ENCODE peak calls at places on chromosomes 5 and 9, in six cellular contexts. L is Peyer's patch; H is effector memory CD4-positive, alpha-beta T cell; X is cardiac muscle cell; G is right cardiac atrium; F is suprapubic skin. S is an unnamed sample.

GRCh38 chr5:95631991-95632675 is 12.2 kb downstream of the GPR150 start:
- DNase-seq in L (no peak), H (peak; percentile 66), X (no peak), G (no peak), F (no peak), S (peak; percentile 27)

GRCh38 chr9:17216011-17216410 is 81.2 kb downstream of the CNTLN start:
- DNase-seq in L (no peak), H (no peak), X (no peak), G (no peak), F (no peak), S (no peak)

GRCh38 chr5:24381861-24382460 is 262.8 kb downstream of the CDH10 start:
- DNase-seq in L (no peak), H (no peak), X (peak; percentile 5), G (no peak), F (no peak), S (no peak)

GRCh38 chr5:160260881-160261815 is 31.8 kb downstream of the FABP6 start:
- DNase-seq in L (no peak), H (no peak), X (peak; percentile 67), G (peak; percentile 37), F (no peak), S (no peak)

GRCh38 chr5:131430794-131431193 is 166.9 kb downstream of the CDC42SE2 start:
- DNase-seq in L (no peak), H (no peak), X (no peak), G (no peak), F (no peak), S (no peak)

GRCh38 chr5:176441921-176442323 is 6.3 kb upstream of the FAF2 start:
- DNase-seq in L (no peak), H (no peak), X (no peak), G (no peak), F (no peak), S (no peak)

GRCh38 chr5:72552041-72552557 is 44.9 kb upstream of the ZNF366 start:
- DNase-seq in L (no peak), H (no peak), X (no peak), G (no peak), F (no peak), S (no peak)

GRCh38 chr5:72234265-72234700 is 85.8 kb downstream of the MRPS27 start:
- DNase-seq in L (no peak), H (no peak), X (no peak), G (no peak), F (no peak), S (no peak)

GRCh38 chr5:141664733-141665461 is 13.7 kb upstream of the FCHSD1 start:
- DNase-seq in L (peak; percentile 87), H (peak; percentile 47), X (peak; percentile 74), G (peak; percentile 74), F (no peak), S (peak; percentile 54)

GRCh38 chr9:7212101-7212500 is 454.3 kb downstream of the KDM4C start:
- DNase-seq in L (no peak), H (no peak), X (no peak), G (no peak), F (no peak), S (no peak)

GRCh38 chr9:114006155-114006550 is 71.9 kb downstream of the AMBP start:
- DNase-seq in L (peak; percentile 23), H (no peak), X (no peak), G (no peak), F (peak; percentile 50), S (no peak)

GRCh38 chr5:176851871-176852270 is 41.5 kb downstream of the UNC5A start:
- DNase-seq in L (no peak), H (no peak), X (no peak), G (no peak), F (no peak), S (no peak)

GRCh38 chr9:122397749-122398148 is 26.9 kb downstream of the PTGS1 start:
- DNase-seq in L (no peak), H (no peak), X (no peak), G (no peak), F (no peak), S (no peak)

GRCh38 chr5:137632716-137633115 is 103.2 kb downstream of the KLHL3 start:
- DNase-seq in L (no peak), H (no peak), X (no peak), G (no peak), F (no peak), S (no peak)

GRCh38 chr5:142221091-142221860 is 103.5 kb downstream of the SPRY4 start:
- DNase-seq in L (no peak), H (no peak), X (no peak), G (no peak), F (no peak), S (no peak)

GRCh38 chr5:159786901-159787691 is 129.2 kb upstream of the ADRA1B start:
- DNase-seq in L (no peak), H (no peak), X (no peak), G (peak; percentile 39), F (peak; percentile 88), S (no peak)

GRCh38 chr9:87276327-87276841 is 221.3 kb upstream of the DAPK1 start:
- DNase-seq in L (no peak), H (no peak), X (no peak), G (no peak), F (no peak), S (no peak)

GRCh38 chr5:56816546-56817081 is 1.3 kb downstream of the MAP3K1 start:
- DNase-seq in L (peak; percentile 77), H (peak; percentile 50), X (peak; percentile 74), G (peak; percentile 58), F (peak; percentile 86), S (peak; percentile 58)

GRCh38 chr9:134291452-134291881 is 34.8 kb upstream of the RXRA start:
- DNase-seq in L (no peak), H (no peak), X (no peak), G (peak; percentile 15), F (no peak), S (no peak)

GRCh38 chr5:142446960-142447279 is 122.1 kb upstream of the SPRY4 start:
- DNase-seq in L (no peak), H (no peak), X (no peak), G (no peak), F (no peak), S (no peak)

GRCh38 chr5:68440255-68440654 is 224.7 kb downstream of the PIK3R1 start:
- DNase-seq in L (no peak), H (no peak), X (no peak), G (no peak), F (no peak), S (no peak)

GRCh38 chr9:129646252-129646651 is 4.3 kb upstream of the ASB6 start:
- DNase-seq in L (no peak), H (no peak), X (no peak), G (no peak), F (no peak), S (no peak)

GRCh38 chr5:180626661-180627385 is 22.6 kb downstream of the FLT4 start:
- DNase-seq in L (no peak), H (no peak), X (no peak), G (no peak), F (no peak), S (no peak)

GRCh38 chr9:5425006-5425628 is 12.6 kb downstream of the PLGRKT start:
- DNase-seq in L (no peak), H (no peak), X (no peak), G (no peak), F (no peak), S (peak; percentile 54)

GRCh38 chr5:72587909-72588308 is 80.7 kb upstream of the ZNF366 start:
- DNase-seq in L (no peak), H (no peak), X (no peak), G (no peak), F (no peak), S (no peak)

DNA sequence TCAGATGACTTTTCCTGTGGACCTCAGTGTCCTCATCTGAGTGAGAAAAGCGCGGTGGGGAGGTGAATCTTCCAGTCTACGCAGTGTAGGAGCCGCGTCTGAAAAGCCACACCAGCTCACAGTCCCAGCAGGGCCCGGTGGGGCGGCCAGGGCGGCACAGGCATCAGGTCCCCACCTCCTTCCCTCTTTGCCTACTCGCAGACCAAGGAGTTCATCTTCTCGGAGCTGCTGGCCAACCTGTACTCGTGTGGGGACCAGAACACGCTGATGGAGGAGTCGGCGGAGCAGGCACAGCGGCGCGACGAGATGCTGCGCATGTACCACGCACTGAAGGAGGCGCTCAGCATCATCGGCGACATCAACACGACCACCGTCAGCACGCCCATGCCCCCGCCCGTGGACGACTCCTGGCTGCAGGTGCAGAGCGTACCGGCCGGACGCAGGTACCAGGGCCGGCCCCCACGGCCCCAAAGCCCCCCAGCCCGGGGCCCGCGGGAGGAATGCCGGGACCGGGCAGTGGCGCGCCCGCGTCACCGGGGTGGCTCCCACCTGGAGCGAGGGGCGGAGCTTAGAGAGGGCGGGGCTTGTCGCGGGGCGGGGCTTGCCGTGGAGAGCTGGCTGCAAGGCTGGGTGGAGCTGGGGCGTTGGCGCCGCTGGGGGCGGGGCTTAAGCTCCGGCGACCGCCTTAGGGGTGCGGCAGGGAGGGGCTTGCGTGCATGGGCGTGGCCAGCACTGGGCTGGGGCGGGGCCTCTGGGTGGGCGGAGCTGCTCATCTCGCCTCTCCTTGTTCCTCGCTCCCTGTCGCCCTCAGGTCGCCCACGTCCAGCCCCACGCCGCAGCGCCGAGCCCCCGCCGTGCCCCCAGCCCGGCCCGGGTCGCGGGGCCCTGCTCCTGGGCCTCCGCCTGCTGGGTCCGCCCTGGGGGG is 25.6 kb downstream of the GOLGA2 start:
- DNase-seq in L (peak; percentile 98), H (peak; percentile 95), X (peak; percentile 89), G (peak; percentile 84), F (peak; percentile 96), S (peak; percentile 100)
- H3K4me3 ChIP-seq in L (peak overlapping the region; percentile 59), H (peak overlapping the region; percentile 66), X (peak overlapping the region; percentile 34), G (peak overlapping the region; percentile 31), F (peak overlapping the region; percentile 59), S (peak overlapping the region; percentile 83)

GRCh38 chr9:93951655-93952118 is 3.5 kb downstream of the BARX1 start:
- DNase-seq in L (no peak), H (no peak), X (no peak), G (no peak), F (no peak), S (no peak)
- H3K27me3 ChIP-seq in L (peaks cover 90% of the 10 kb centered on the region), H (peaks cover 80% of the 10 kb centered on the region), X (peaks cover 98% of the 10 kb centered on the region), G (no peaks in the 10 kb centered on the region), F (peaks cover 98% of the 10 kb centered on the region), S (peaks cover 43% of the 10 kb centered on the region)

GRCh38 chr9:91195372-91196012 is 166.2 kb downstream of the AUH start:
- DNase-seq in L (no peak), H (no peak), X (no peak), G (no peak), F (no peak), S (no peak)
- H3K4me1 ChIP-seq in L (peaks cover 27% of the 10 kb centered on the region), H (peaks cover 11% of the 10 kb centered on the region), X (peaks cover 35% of the 10 kb centered on the region), G (peaks cover 8% of the 10 kb centered on the region), F (peaks cover 76% of the 10 kb centered on the region), S (peaks cover 20% of the 10 kb centered on the region)

DNA sequence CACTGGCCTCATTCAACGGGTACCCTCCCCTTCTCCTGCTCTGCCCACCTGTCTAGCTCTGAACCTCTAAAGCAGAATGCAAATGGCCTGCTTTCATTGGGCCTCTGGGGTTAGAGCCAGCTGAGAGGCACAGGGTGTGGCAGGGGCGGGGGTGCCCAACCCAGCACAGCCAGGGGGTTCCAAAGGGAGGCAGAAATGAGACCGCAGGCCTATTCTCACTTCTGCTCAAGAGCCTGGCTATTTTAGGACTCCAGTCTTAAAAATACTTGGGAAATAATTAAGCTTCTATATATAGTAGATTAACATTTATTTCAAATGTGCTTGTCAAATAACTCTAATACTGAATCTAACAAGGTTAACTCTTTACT is 5.7 kb downstream of the QSOX2 start:
- DNase-seq in L (no peak), H (no peak), X (no peak), G (no peak), F (no peak), S (no peak)
- H3K4me3 ChIP-seq in L (no peak overlapping the region), H (no peak overlapping the region), X (no peak overlapping the region), G (no peak overlapping the region), F (no peak overlapping the region), S (no peak overlapping the region)

GRCh38 chr9:133248722-133249295 is 26.2 kb downstream of the ABO start:
- DNase-seq in L (no peak), H (no peak), X (no peak), G (no peak), F (no peak), S (no peak)
- H3K27me3 ChIP-seq in L (no peaks in the 10 kb centered on the region), H (no peaks in the 10 kb centered on the region), X (peaks cover 19% of the 10 kb centered on the region), G (no peaks in the 10 kb centered on the region), F (peaks cover 12% of the 10 kb centered on the region), S (no peaks in the 10 kb centered on the region)

GRCh38 chr5:6715271-6715670 is 2.0 kb downstream of the TENT4A start:
- DNase-seq in L (no peak), H (no peak), X (no peak), G (no peak), F (no peak), S (no peak)
- H3K4me1 ChIP-seq in L (peaks cover 19% of the 10 kb centered on the region), H (peaks cover 34% of the 10 kb centered on the region), X (peaks cover 39% of the 10 kb centered on the region), G (peaks cover 29% of the 10 kb centered on the region), F (peaks cover 64% of the 10 kb centered on the region), S (peaks cover 25% of the 10 kb centered on the region)

S was measured in naive thymus-derived CD4-positive, alpha-beta T cell.